ENCODE peak calls at places on chromosomes 3 and 15, in six cellular contexts. N is A549; B is T-helper 9 cell; G is lung; C is GM10248; M is activated T-cell treated with anti-CD3 and anti-CD28 coated beads, Interleukin-2, amount 50 U/mL, for 48 hours. U is an unnamed sample.
A peak's percentile ranks its signal among the peaks of the same experiment; 100 is the strongest.

GRCh38 chr3:98903705-98904481 is 2.4 kb upstream of the DCBLD2 start:
- DNase-seq in N (no peak), B (no peak), G (no peak), C (no peak), M (no peak), U (no peak)

GRCh38 chr3:147809206-147809605 is 400.0 kb downstream of the ZIC1 start:
- DNase-seq in N (no peak), B (no peak), G (no peak), C (no peak), M (no peak), U (no peak)

GRCh38 chr15:29925227-29926082 is 103.2 kb upstream of the TJP1 start:
- DNase-seq in N (peak; percentile 92), B (no peak), G (peak; percentile 51), C (peak; percentile 23), M (peak; percentile 55), U (peak; percentile 9)

GRCh38 chr3:146160964-146161724 is at the start of gene PLOD2:
- DNase-seq in N (peak; percentile 89), B (no peak), G (peak; percentile 75), C (peak; percentile 32), M (peak; percentile 47), U (peak; percentile 69)

GRCh38 chr15:74130089-74130848 is at the start of gene ISLR2:
- DNase-seq in N (no peak), B (no peak), G (no peak), C (no peak), M (peak; percentile 37), U (no peak)

GRCh38 chr3:73624363-73625123 is at the start of gene PDZRN3:
- DNase-seq in N (no peak), B (no peak), G (peak; percentile 39), C (no peak), M (peak; percentile 13), U (no peak)

GRCh38 chr3:136396916-136397315 is 146.8 kb downstream of the PCCB start:
- DNase-seq in N (no peak), B (no peak), G (no peak), C (no peak), M (no peak), U (no peak)

GRCh38 chr15:41013698-41014414 is 60.6 kb downstream of the CHAC1 start:
- DNase-seq in N (no peak), B (no peak), G (no peak), C (peak; percentile 54), M (no peak), U (peak; percentile 42)

GRCh38 chr3:66475386-66476020 is 25.3 kb downstream of the LRIG1 start:
- DNase-seq in N (no peak), B (no peak), G (no peak), C (no peak), M (no peak), U (no peak)